ENCODE peak calls at places on chromosomes 7 and 10, in nine cellular contexts. U, X, K, J, C, M, P, N and Y are unnamed samples.

GRCh38 chr7:24732646-24733413 is 24.4 kb downstream of the GSDME start:
- DNase-seq in U (peak; percentile 89), X (no peak), K (no peak), J (no peak), C (no peak), M (no peak), P (no peak), N (no peak), Y (no peak)

GRCh38 chr7:85508642-85509429 is 322.0 kb upstream of the SEMA3D start:
- DNase-seq in U (peak; percentile 67), X (no peak), K (no peak), J (no peak), C (no peak), M (no peak), P (no peak), N (no peak), Y (no peak)

GRCh38 chr7:47737606-47738005 is 155.7 kb upstream of the TNS3 start:
- DNase-seq in U (no peak), X (no peak), K (no peak), J (no peak), C (no peak), M (no peak), P (no peak), N (no peak), Y (no peak)

GRCh38 chr10:103765981-103766380 is 89.4 kb downstream of the SH3PXD2A start:
- DNase-seq in U (peak; percentile 49), X (no peak), K (peak; percentile 68), J (no peak), C (no peak), M (peak; percentile 33), P (no peak), N (no peak), Y (no peak)

GRCh38 chr7:22563115-22563514 is 63.1 kb upstream of the STEAP1B start:
- DNase-seq in U (no peak), X (no peak), K (peak; percentile 50), J (no peak), C (no peak), M (no peak), P (no peak), N (no peak), Y (no peak)

GRCh38 chr10:43231523-43232078 is 35.3 kb downstream of the RASGEF1A start:
- DNase-seq in U (no peak), X (no peak), K (no peak), J (no peak), C (no peak), M (no peak), P (no peak), N (no peak), Y (no peak)

GRCh38 chr7:26307226-26307625 is 15.6 kb downstream of the SNX10 start:
- DNase-seq in U (peak; percentile 17), X (no peak), K (no peak), J (no peak), C (no peak), M (no peak), P (no peak), N (no peak), Y (no peak)

GRCh38 chr10:75405201-75406143 is 3.9 kb upstream of the ZNF503 start:
- DNase-seq in U (peak; percentile 56), X (no peak), K (peak; percentile 30), J (no peak), C (peak; percentile 44), M (no peak), P (no peak), N (no peak), Y (no peak)

GRCh38 chr7:13980474-13980873 is 9.0 kb downstream of the ETV1 start:
- DNase-seq in U (no peak), X (peak; percentile 33), K (no peak), J (no peak), C (no peak), M (no peak), P (no peak), N (peak; percentile 26), Y (no peak)

GRCh38 chr7:44982535-44982923 is 3.7 kb upstream of the MYO1G start:
- DNase-seq in U (no peak), X (no peak), K (no peak), J (no peak), C (no peak), M (no peak), P (no peak), N (no peak), Y (no peak)

GRCh38 chr7:49791089-49791741 is 17.8 kb downstream of the VWC2 start:
- DNase-seq in U (no peak), X (peak; percentile 92), K (peak; percentile 37), J (no peak), C (peak; percentile 29), M (no peak), P (no peak), N (no peak), Y (no peak)

GRCh38 chr7:25805027-25805687 is 346.8 kb upstream of the NFE2L3 start:
- DNase-seq in U (peak; percentile 42), X (peak; percentile 86), K (no peak), J (no peak), C (no peak), M (no peak), P (no peak), N (no peak), Y (no peak)

GRCh38 chr7:149855368-149856305 is 17.5 kb downstream of the ZNF862 start:
- DNase-seq in U (peak; percentile 46), X (peak; percentile 58), K (no peak), J (no peak), C (no peak), M (no peak), P (no peak), N (peak; percentile 61), Y (no peak)

GRCh38 chr7:129356176-129356575 is 78.1 kb upstream of the STRIP2 start:
- DNase-seq in U (no peak), X (no peak), K (no peak), J (no peak), C (no peak), M (no peak), P (no peak), N (no peak), Y (no peak)

GRCh38 chr7:102119213-102119651 is 167.4 kb upstream of the SH2B2 start:
- DNase-seq in U (peak; percentile 64), X (no peak), K (no peak), J (no peak), C (no peak), M (no peak), P (no peak), N (no peak), Y (no peak)

GRCh38 chr7:31432166-31432565 is 81.7 kb upstream of the ITPRID1 start:
- DNase-seq in U (peak; percentile 57), X (no peak), K (no peak), J (no peak), C (no peak), M (no peak), P (no peak), N (no peak), Y (no peak)

GRCh38 chr7:150784120-150784736 is 15.9 kb downstream of the TMEM176B start:
- DNase-seq in U (no peak), X (no peak), K (no peak), J (no peak), C (no peak), M (no peak), P (no peak), N (no peak), Y (no peak)

GRCh38 chr10:71697938-71698709 is 21.5 kb downstream of the C10orf105 start:
- DNase-seq in U (no peak), X (no peak), K (no peak), J (peak; percentile 50), C (no peak), M (peak; percentile 55), P (no peak), N (no peak), Y (no peak)

GRCh38 chr10:7945025-7945424 is 109.5 kb upstream of the GATA3 start:
- DNase-seq in U (no peak), X (no peak), K (no peak), J (no peak), C (no peak), M (no peak), P (no peak), N (no peak), Y (no peak)

GRCh38 chr7:96233084-96233483 is 88.8 kb downstream of the SLC25A13 start:
- DNase-seq in U (no peak), X (no peak), K (no peak), J (no peak), C (no peak), M (no peak), P (no peak), N (no peak), Y (no peak)

GRCh38 chr10:47449102-47449978 is 34.6 kb downstream of the ANXA8 start:
- DNase-seq in U (no peak), X (no peak), K (no peak), J (no peak), C (no peak), M (no peak), P (no peak), N (no peak), Y (no peak)